ENCODE peak calls at places on chromosomes 12 and 14, in six cellular contexts. One of them, this sample, is unnamed.

GRCh38 chr12:9378430-9378835 is 170.2 kb upstream of the PZP start:
- DNase-seq in right atrium auricular region: no peak
- DNase-seq in neural progenitor cell: peak
- DNase-seq in A549: peak
- DNase-seq in tibial artery: no peak
- DNase-seq in cardiac muscle cell: no peak
- DNase-seq in this sample: no peak

GRCh38 chr14:31138301-31138700 is 69.3 kb downstream of the HECTD1 start:
- DNase-seq in neural progenitor cell: no peak
- DNase-seq in tibial artery: no peak
- DNase-seq in A549: no peak
- DNase-seq in right atrium auricular region: no peak
- DNase-seq in cardiac muscle cell: no peak
- DNase-seq in this sample: no peak

GRCh38 chr14:30874120-30874998 is at the start of gene COCH:
- DNase-seq in right atrium auricular region: no peak
- DNase-seq in tibial artery: no peak
- DNase-seq in A549: peak
- DNase-seq in cardiac muscle cell: peak
- DNase-seq in neural progenitor cell: peak
- DNase-seq in this sample: peak

GRCh38 chr12:121949643-121950397 is 31.4 kb downstream of the CFAP251 start:
- DNase-seq in A549: peak
- DNase-seq in cardiac muscle cell: no peak
- DNase-seq in tibial artery: no peak
- DNase-seq in neural progenitor cell: no peak
- DNase-seq in right atrium auricular region: no peak
- DNase-seq in this sample: no peak

GRCh38 chr12:34397591-34398365 is 375.5 kb downstream of the ALG10 start:
- DNase-seq in cardiac muscle cell: no peak
- DNase-seq in A549: no peak
- DNase-seq in tibial artery: peak
- DNase-seq in neural progenitor cell: no peak
- DNase-seq in right atrium auricular region: peak
- DNase-seq in this sample: peak

GRCh38 chr12:67382206-67382871 is 113.2 kb downstream of the CAND1 start:
- DNase-seq in right atrium auricular region: no peak
- DNase-seq in A549: no peak
- DNase-seq in cardiac muscle cell: no peak
- DNase-seq in tibial artery: no peak
- DNase-seq in neural progenitor cell: no peak
- DNase-seq in this sample: no peak

GRCh38 chr12:116427200-116427932 is 131.8 kb upstream of the MAP1LC3B2 start:
- DNase-seq in neural progenitor cell: peak
- DNase-seq in tibial artery: no peak
- DNase-seq in cardiac muscle cell: peak
- DNase-seq in right atrium auricular region: no peak
- DNase-seq in A549: peak
- DNase-seq in this sample: no peak

GRCh38 chr12:121505513-121505912 is 75.3 kb downstream of the KDM2B start:
- DNase-seq in cardiac muscle cell: no peak
- DNase-seq in tibial artery: no peak
- DNase-seq in neural progenitor cell: no peak
- DNase-seq in A549: no peak
- DNase-seq in right atrium auricular region: no peak
- DNase-seq in this sample: no peak

GRCh38 chr14:31456841-31457664 is at the start of gene DTD2:
- DNase-seq in right atrium auricular region: peak
- DNase-seq in neural progenitor cell: peak
- DNase-seq in cardiac muscle cell: peak
- DNase-seq in A549: peak
- DNase-seq in tibial artery: peak
- DNase-seq in this sample: peak

GRCh38 chr12:31991146-31991545 is 31.9 kb downstream of the RESF1 start:
- DNase-seq in tibial artery: no peak
- DNase-seq in neural progenitor cell: no peak
- DNase-seq in A549: no peak
- DNase-seq in right atrium auricular region: no peak
- DNase-seq in cardiac muscle cell: no peak
- DNase-seq in this sample: no peak

GRCh38 chr12:70367268-70368141 is 1.4 kb downstream of the KCNMB4 start:
- DNase-seq in cardiac muscle cell: peak
- DNase-seq in A549: no peak
- DNase-seq in right atrium auricular region: no peak
- DNase-seq in neural progenitor cell: peak
- DNase-seq in tibial artery: no peak
- DNase-seq in this sample: no peak

GRCh38 chr12:21065845-21066244 is 65.1 kb upstream of the SLCO1B1 start:
- DNase-seq in tibial artery: no peak
- DNase-seq in neural progenitor cell: peak
- DNase-seq in right atrium auricular region: no peak
- DNase-seq in A549: peak
- DNase-seq in cardiac muscle cell: no peak
- DNase-seq in this sample: no peak
- TF ChIP-seq CTCF in tibial artery: peak
- TF ChIP-seq CTCF in neural progenitor cell: peak
- TF ChIP-seq CTCF in right atrium auricular region: peak
- TF ChIP-seq CTCF in A549: peak
- TF ChIP-seq CTCF in cardiac muscle cell: peak
- TF ChIP-seq CTCF in this sample: peak

DNA sequence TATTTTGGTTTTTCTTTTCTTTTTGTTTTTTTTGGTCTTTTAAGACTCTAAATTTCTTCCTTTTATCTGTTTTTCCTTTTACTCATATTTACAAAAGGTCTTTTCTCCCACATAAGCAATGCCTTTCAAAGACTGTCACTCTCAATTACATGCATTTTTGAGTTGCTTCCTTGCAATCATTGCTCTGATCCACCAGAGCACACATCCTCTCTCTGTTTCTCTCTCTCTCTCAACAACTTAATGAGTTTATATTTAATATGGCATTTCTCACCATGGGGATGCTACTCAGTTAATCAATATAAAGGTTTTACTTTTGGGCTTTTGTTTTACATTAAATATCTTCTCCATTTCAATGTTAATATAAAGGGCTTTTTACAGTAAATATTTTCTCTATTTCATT is 62.7 kb upstream of the OR10AD1 start:
- DNase-seq in neural progenitor cell: no peak
- DNase-seq in cardiac muscle cell: no peak
- DNase-seq in A549: no peak
- DNase-seq in right atrium auricular region: no peak
- DNase-seq in tibial artery: no peak
- DNase-seq in this sample: no peak
- H3K27ac ChIP-seq in neural progenitor cell: no peak
- H3K27ac ChIP-seq in cardiac muscle cell: no peak
- H3K27ac ChIP-seq in A549: no peak
- H3K27ac ChIP-seq in right atrium auricular region: no peak
- H3K27ac ChIP-seq in tibial artery: no peak
- H3K27ac ChIP-seq in this sample: no peak

DNA sequence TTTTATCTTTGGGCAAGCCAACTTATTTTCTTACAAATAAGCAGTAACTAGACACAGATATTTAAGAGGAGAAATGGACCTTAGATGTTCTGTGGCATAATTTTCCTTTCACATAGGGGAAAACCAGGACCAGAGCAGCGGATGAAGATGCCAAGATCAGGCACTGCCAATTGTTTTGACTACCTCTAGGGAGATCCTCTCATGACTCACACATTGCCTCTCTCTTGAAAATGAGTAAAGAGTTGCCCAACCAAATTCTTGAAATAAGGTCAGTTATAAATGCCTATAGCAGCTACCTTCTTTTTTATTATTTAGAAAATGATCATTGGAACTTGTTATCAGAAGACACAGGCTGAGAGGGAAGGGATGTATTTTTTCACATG is 263.4 kb upstream of the PLEKHG7 start:
- DNase-seq in tibial artery: peak
- DNase-seq in neural progenitor cell: no peak
- DNase-seq in A549: peak
- DNase-seq in right atrium auricular region: peak
- DNase-seq in cardiac muscle cell: no peak
- DNase-seq in this sample: no peak
- TF ChIP-seq CTCF in tibial artery: no peak
- TF ChIP-seq CTCF in neural progenitor cell: no peak
- TF ChIP-seq CTCF in A549: no peak
- TF ChIP-seq CTCF in right atrium auricular region: no peak
- TF ChIP-seq CTCF in cardiac muscle cell: no peak
- TF ChIP-seq CTCF in this sample: no peak

DNA sequence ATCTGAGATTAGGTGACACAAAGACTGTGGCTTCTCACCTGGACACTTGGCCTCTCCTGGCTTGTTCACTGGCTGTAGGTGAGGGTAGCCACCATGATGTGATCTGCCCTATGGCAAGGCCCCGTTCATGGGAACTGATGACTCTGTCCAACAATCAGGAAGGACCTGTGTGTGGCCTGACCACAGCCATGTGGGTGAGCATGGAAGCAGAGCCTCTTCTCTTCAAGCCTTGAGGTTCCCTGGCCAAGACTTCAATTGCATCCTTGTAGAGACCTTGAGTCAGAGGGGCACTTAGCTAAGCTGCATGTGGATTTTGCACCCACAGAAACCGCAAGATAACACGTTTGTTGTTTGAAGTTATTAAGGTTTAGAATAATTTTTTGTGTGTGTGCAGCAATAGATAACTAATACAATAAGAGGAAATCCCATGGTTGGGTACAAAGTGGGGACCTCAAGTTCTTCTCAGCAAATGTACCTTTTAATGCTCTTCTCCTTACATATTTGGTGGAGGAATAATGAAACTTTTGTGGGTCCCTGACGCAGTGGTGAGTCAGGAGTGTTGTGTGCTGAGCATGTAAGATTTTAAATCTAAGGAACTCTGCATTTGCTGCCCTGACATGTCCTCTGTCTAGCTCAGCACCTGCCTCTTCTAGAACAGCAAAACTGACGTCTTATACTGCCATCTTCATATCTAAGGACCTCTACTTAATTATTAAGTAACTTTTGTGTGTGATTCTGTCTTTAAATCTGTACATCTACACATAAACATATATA is 27.5 kb upstream of the PLEKHG7 start:
- DNase-seq in right atrium auricular region: no peak
- DNase-seq in tibial artery: no peak
- DNase-seq in cardiac muscle cell: no peak
- DNase-seq in A549: no peak
- DNase-seq in neural progenitor cell: no peak
- DNase-seq in this sample: no peak
- H3K27ac ChIP-seq in right atrium auricular region: no peak
- H3K27ac ChIP-seq in tibial artery: no peak
- H3K27ac ChIP-seq in cardiac muscle cell: no peak
- H3K27ac ChIP-seq in A549: no peak
- H3K27ac ChIP-seq in neural progenitor cell: no peak
- H3K27ac ChIP-seq in this sample: no peak

GRCh38 chr14:72292689-72293024 is 360.4 kb downstream of the RGS6 start:
- DNase-seq in neural progenitor cell: no peak
- DNase-seq in tibial artery: no peak
- DNase-seq in right atrium auricular region: no peak
- DNase-seq in cardiac muscle cell: no peak
- DNase-seq in A549: no peak
- DNase-seq in this sample: no peak
- TF ChIP-seq CTCF in neural progenitor cell: no peak
- TF ChIP-seq CTCF in tibial artery: no peak
- TF ChIP-seq CTCF in right atrium auricular region: no peak
- TF ChIP-seq CTCF in cardiac muscle cell: no peak
- TF ChIP-seq CTCF in A549: no peak
- TF ChIP-seq CTCF in this sample: no peak

DNA sequence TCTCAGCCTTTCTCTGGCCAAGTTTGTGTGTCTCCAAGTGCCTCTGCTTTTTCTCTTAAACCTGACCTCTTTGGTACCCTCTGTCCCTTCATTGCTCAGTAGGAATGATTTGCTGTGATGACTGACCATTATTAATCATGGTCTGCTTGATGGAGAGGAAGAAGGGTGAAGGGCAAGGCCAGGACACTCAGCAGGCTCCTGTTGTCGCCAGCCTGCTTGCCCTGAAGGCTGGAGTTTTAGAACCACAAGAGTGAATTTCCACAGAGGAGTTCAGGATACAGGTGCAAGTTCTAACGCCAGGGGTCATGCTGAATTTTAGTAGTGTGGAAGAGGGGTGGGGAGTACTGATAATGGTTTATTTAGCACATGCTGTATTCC is 2.8 kb upstream of the ITGA5 start:
- DNase-seq in cardiac muscle cell: no peak
- DNase-seq in A549: no peak
- DNase-seq in tibial artery: no peak
- DNase-seq in neural progenitor cell: no peak
- DNase-seq in right atrium auricular region: no peak
- DNase-seq in this sample: no peak
- H3K27ac ChIP-seq in cardiac muscle cell: no peak
- H3K27ac ChIP-seq in A549: peak
- H3K27ac ChIP-seq in tibial artery: peak
- H3K27ac ChIP-seq in neural progenitor cell: no peak
- H3K27ac ChIP-seq in right atrium auricular region: peak
- H3K27ac ChIP-seq in this sample: peak